ENCODE peak calls at places on chromosomes 3 and 15, in seven cellular contexts. N is GM12878, Y is HCT116, O is K562, D is HepG2, J is H1, U is SK-N-SH. L is an unnamed sample.

GRCh38 chr15:62257991-62258390 is 92.9 kb upstream of the C2CD4B start:
- DNase-seq in N (no peak), Y (no peak), O (no peak), D (no peak), J (no peak), U (no peak), L (no peak)

GRCh38 chr3:140736863-140737460 is 59.1 kb downstream of the TRIM42 start:
- DNase-seq in N (no peak), Y (no peak), O (peak; percentile 44), D (peak; percentile 59), J (peak; percentile 60), U (peak; percentile 54), L (peak; percentile 68)

GRCh38 chr3:56251343-56251945 is 216.8 kb downstream of the ERC2 start:
- DNase-seq in N (peak; percentile 8), Y (peak; percentile 24), O (peak; percentile 39), D (peak; percentile 18), J (no peak), U (peak; percentile 57), L (peak; percentile 25)

GRCh38 chr3:50572801-50573371 is 3.6 kb downstream of the HEMK1 start:
- DNase-seq in N (no peak), Y (no peak), O (no peak), D (no peak), J (no peak), U (no peak), L (no peak)

GRCh38 chr3:171566803-171567422 is 106.7 kb upstream of the TNIK start:
- DNase-seq in N (peak; percentile 42), Y (peak; percentile 28), O (peak; percentile 63), D (peak; percentile 41), J (no peak), U (peak; percentile 50), L (peak; percentile 85)

GRCh38 chr3:84439476-84439875 is 519.3 kb upstream of the CADM2 start:
- DNase-seq in N (no peak), Y (no peak), O (no peak), D (no peak), J (no peak), U (no peak), L (no peak)

GRCh38 chr3:30199855-30200254 is 406.5 kb upstream of the TGFBR2 start:
- DNase-seq in N (no peak), Y (no peak), O (no peak), D (no peak), J (no peak), U (no peak), L (no peak)

GRCh38 chr3:89847955-89848354 is 740.5 kb downstream of the EPHA3 start:
- DNase-seq in N (no peak), Y (no peak), O (no peak), D (no peak), J (no peak), U (no peak), L (no peak)

GRCh38 chr15:99508807-99509311 is 56.9 kb upstream of the MEF2A start:
- DNase-seq in N (no peak), Y (no peak), O (no peak), D (no peak), J (no peak), U (no peak), L (no peak)

GRCh38 chr3:48414376-48415250 is 15.3 kb downstream of the PLXNB1 start:
- DNase-seq in N (no peak), Y (no peak), O (no peak), D (no peak), J (no peak), U (no peak), L (no peak)

GRCh38 chr3:177284383-177284881 is 87.2 kb upstream of the TBL1XR1 start:
- DNase-seq in N (no peak), Y (peak; percentile 71), O (peak; percentile 91), D (peak; percentile 35), J (peak; percentile 75), U (no peak), L (no peak)

GRCh38 chr3:111252795-111253194 is 181.2 kb downstream of the NECTIN3 start:
- DNase-seq in N (no peak), Y (no peak), O (no peak), D (no peak), J (no peak), U (peak; percentile 4), L (peak; percentile 32)

GRCh38 chr3:127373701-127374625 is 86.1 kb upstream of the PRR20G start:
- DNase-seq in N (no peak), Y (peak; percentile 8), O (peak; percentile 50), D (no peak), J (no peak), U (no peak), L (no peak)

GRCh38 chr15:58520936-58521292 is 89.1 kb downstream of the LIPC start:
- DNase-seq in N (no peak), Y (no peak), O (peak; percentile 22), D (no peak), J (no peak), U (peak; percentile 29), L (no peak)

GRCh38 chr15:85412956-85413854 is 32.8 kb downstream of the AKAP13 start:
- DNase-seq in N (peak; percentile 96), Y (peak; percentile 88), O (no peak), D (peak; percentile 90), J (peak; percentile 29), U (peak; percentile 27), L (peak; percentile 18)

GRCh38 chr3:98971183-98971681 is 69.7 kb upstream of the DCBLD2 start:
- DNase-seq in N (no peak), Y (peak; percentile 97), O (no peak), D (peak; percentile 51), J (no peak), U (no peak), L (no peak)

GRCh38 chr15:94027571-94027970 is 203.8 kb upstream of the MCTP2 start:
- DNase-seq in N (no peak), Y (no peak), O (no peak), D (no peak), J (no peak), U (no peak), L (no peak)

GRCh38 chr3:157544501-157545139 is 41.4 kb upstream of the VEPH1 start:
- DNase-seq in N (no peak), Y (no peak), O (no peak), D (no peak), J (no peak), U (no peak), L (no peak)

GRCh38 chr3:189338366-189338765 is 166.6 kb downstream of the TPRG1 start:
- DNase-seq in N (no peak), Y (no peak), O (no peak), D (no peak), J (no peak), U (no peak), L (no peak)

GRCh38 chr3:31903686-31904431 is 77.2 kb downstream of the OSBPL10 start:
- DNase-seq in N (no peak), Y (no peak), O (no peak), D (no peak), J (no peak), U (no peak), L (no peak)

GRCh38 chr3:46685446-46685845 is 8.0 kb downstream of the ALS2CL start:
- DNase-seq in N (no peak), Y (no peak), O (no peak), D (no peak), J (no peak), U (no peak), L (no peak)

GRCh38 chr3:184765730-184766074 is 46.3 kb upstream of the VPS8 start:
- DNase-seq in N (peak; percentile 21), Y (no peak), O (no peak), D (no peak), J (no peak), U (no peak), L (no peak)

GRCh38 chr3:16176391-16177030 is 2.0 kb downstream of the GALNT15 start:
- DNase-seq in N (no peak), Y (no peak), O (no peak), D (no peak), J (no peak), U (no peak), L (no peak)

GRCh38 chr3:81868597-81868996 is 107.2 kb upstream of the GBE1 start:
- DNase-seq in N (no peak), Y (no peak), O (no peak), D (no peak), J (no peak), U (no peak), L (no peak)

GRCh38 chr3:101574388-101575156 is 592 bp downstream of the PCNP start:
- DNase-seq in N (peak; percentile 2), Y (no peak), O (peak; percentile 57), D (peak; percentile 35), J (no peak), U (no peak), L (peak; percentile 57)

GRCh38 chr15:91032919-91033803 is 10.8 kb upstream of the VPS33B start:
- DNase-seq in N (no peak), Y (peak; percentile 83), O (peak; percentile 84), D (peak; percentile 75), J (peak; percentile 82), U (peak; percentile 40), L (peak; percentile 91)
- TF ChIP-seq JUND in N (no peak), Y (no peak), O (peak; percentile 40), D (no peak), J (no peak), U (no peak), L (no peak)

GRCh38 chr3:186592682-186593081 is 20.2 kb upstream of the AHSG start:
- DNase-seq in N (no peak), Y (no peak), O (no peak), D (no peak), J (no peak), U (no peak), L (no peak)

GRCh38 chr3:186590580-186591296 is 20.2 kb downstream of the DNAJB11 start:
- DNase-seq in N (no peak), Y (no peak), O (peak; percentile 31), D (no peak), J (no peak), U (no peak), L (no peak)

GRCh38 chr3:186589115-186589514 is 18.6 kb downstream of the DNAJB11 start:
- DNase-seq in N (no peak), Y (no peak), O (peak; percentile 46), D (peak; percentile 60), J (no peak), U (no peak), L (peak; percentile 52)

GRCh38 chr3:186588619-186589018 is 18.1 kb downstream of the DNAJB11 start:
- DNase-seq in N (no peak), Y (no peak), O (no peak), D (no peak), J (no peak), U (no peak), L (no peak)

GRCh38 chr3:186589856-186590579 is 19.5 kb downstream of the DNAJB11 start:
- DNase-seq in N (no peak), Y (peak; percentile 34), O (no peak), D (peak; percentile 69), J (no peak), U (no peak), L (no peak)
- TF ChIP-seq JUND in N (no peak), Y (peak; percentile 66), O (peak; percentile 54), D (no peak), J (no peak), U (no peak), L (no peak)

DNA sequence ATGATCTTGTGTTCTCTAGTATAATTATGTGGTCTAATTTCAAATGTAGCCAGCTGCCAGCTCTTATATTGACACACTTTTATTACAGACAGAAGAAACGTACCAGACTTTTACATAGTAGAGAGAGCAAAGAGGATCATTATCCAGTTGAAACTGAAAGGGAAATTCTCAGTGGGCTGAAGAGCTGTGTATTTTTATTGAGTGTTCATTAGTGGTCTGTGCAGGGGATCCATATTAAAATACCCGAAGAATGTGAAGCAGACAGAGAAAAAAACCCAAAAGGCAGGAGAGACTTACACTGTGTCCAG is 41.3 kb downstream of the MYRIP start:
- DNase-seq in N (no peak), Y (no peak), O (no peak), D (no peak), J (no peak), U (no peak), L (no peak)
- TF ChIP-seq JUND in N (no peak), Y (no peak), O (no peak), D (no peak), J (no peak), U (no peak), L (no peak)

GRCh38 chr15:29925227-29926082 is 103.2 kb upstream of the TJP1 start:
- DNase-seq in N (no peak), Y (peak; percentile 71), O (peak; percentile 73), D (peak; percentile 57), J (peak; percentile 79), U (peak; percentile 79), L (peak; percentile 63)
- TF ChIP-seq JUND in N (no peak), Y (peak; percentile 31), O (peak; percentile 22), D (no peak), J (peak; percentile 33), U (no peak), L (no peak)

L was measured in T47D.